ENCODE peak calls at places on chromosomes 3 and 15, in five cellular contexts. E is HepG2, B is K562, H is GM12878, Q is A549. M is an unnamed sample.

GRCh38 chr3:159919873-159920272 is 68.8 kb upstream of the IL12A start:
- DNase-seq in E (no peak), B (no peak), H (no peak), Q (no peak), M (no peak)

GRCh38 chr15:60179786-60180391 is 175.8 kb downstream of the FOXB1 start:
- DNase-seq in E (peak; percentile 25), B (peak; percentile 42), H (peak; percentile 3), Q (peak; percentile 50), M (no peak)

GRCh38 chr3:31405515-31405914 is 127.2 kb upstream of the STT3B start:
- DNase-seq in E (no peak), B (no peak), H (no peak), Q (no peak), M (no peak)

GRCh38 chr15:84046064-84046637 is 189.4 kb upstream of the GOLGA6L4 start:
- DNase-seq in E (no peak), B (no peak), H (no peak), Q (no peak), M (no peak)

GRCh38 chr15:98177950-98178848 is 217.7 kb downstream of the ARRDC4 start:
- DNase-seq in E (peak; percentile 56), B (peak; percentile 56), H (no peak), Q (peak; percentile 48), M (no peak)

GRCh38 chr3:100761211-100761921 is 52.1 kb downstream of the TFG start:
- DNase-seq in E (peak; percentile 2), B (peak; percentile 8), H (no peak), Q (no peak), M (no peak)

GRCh38 chr15:59543721-59544547 is 67.6 kb upstream of the GCNT3 start:
- DNase-seq in E (no peak), B (no peak), H (peak; percentile 78), Q (no peak), M (no peak)

GRCh38 chr3:73353661-73354217 is 271.0 kb downstream of the PDZRN3 start:
- DNase-seq in E (no peak), B (no peak), H (no peak), Q (no peak), M (no peak)

GRCh38 chr15:92631721-92632120 is 23.9 kb downstream of the FAM174B start:
- DNase-seq in E (no peak), B (peak; percentile 32), H (no peak), Q (no peak), M (no peak)

GRCh38 chr3:185796431-185797107 is 28.3 kb downstream of the IGF2BP2 start:
- DNase-seq in E (peak; percentile 96), B (no peak), H (no peak), Q (peak; percentile 55), M (no peak)

GRCh38 chr3:190124067-190124466 is 3.4 kb upstream of the P3H2 start:
- DNase-seq in E (no peak), B (no peak), H (no peak), Q (no peak), M (no peak)

GRCh38 chr15:95375281-95375680 is 955.2 kb upstream of the NR2F2 start:
- DNase-seq in E (no peak), B (no peak), H (no peak), Q (no peak), M (no peak)

GRCh38 chr3:12046406-12046805 is 42.2 kb downstream of the SYN2 start:
- DNase-seq in E (no peak), B (no peak), H (no peak), Q (peak; percentile 11), M (no peak)

GRCh38 chr15:78761020-78761419 is 50.2 kb downstream of the ADAMTS7 start:
- DNase-seq in E (no peak), B (no peak), H (no peak), Q (no peak), M (no peak)

GRCh38 chr15:90412356-90413194 is 24.5 kb downstream of the IQGAP1 start:
- DNase-seq in E (no peak), B (no peak), H (peak; percentile 72), Q (no peak), M (no peak)

GRCh38 chr3:166810741-166811445 is 569.2 kb downstream of the ZBBX start:
- DNase-seq in E (no peak), B (no peak), H (no peak), Q (no peak), M (no peak)

GRCh38 chr15:33994005-33994615 is 25.8 kb downstream of the CHRM5 start:
- DNase-seq in E (peak; percentile 45), B (no peak), H (no peak), Q (no peak), M (peak; percentile 60)

GRCh38 chr3:52221563-52222318 is 3.7 kb downstream of the TLR9 start:
- DNase-seq in E (no peak), B (no peak), H (no peak), Q (no peak), M (no peak)

GRCh38 chr3:94249491-94250079 is 186.7 kb downstream of the NSUN3 start:
- DNase-seq in E (peak; percentile 44), B (peak; percentile 51), H (peak; percentile 7), Q (peak; percentile 50), M (peak; percentile 88)

GRCh38 chr15:85793641-85794597 is 806 bp downstream of the KLHL25 start:
- DNase-seq in E (peak; percentile 28), B (no peak), H (no peak), Q (peak; percentile 58), M (no peak)

GRCh38 chr15:70056091-70056680 is 41.5 kb downstream of the TLE3 start:
- DNase-seq in E (no peak), B (no peak), H (no peak), Q (no peak), M (no peak)

GRCh38 chr3:100216713-100217112 is 44.1 kb upstream of the TBC1D23 start:
- DNase-seq in E (no peak), B (no peak), H (no peak), Q (no peak), M (no peak)

GRCh38 chr3:131591394-131591990 is 88.7 kb upstream of the MRPL3 start:
- DNase-seq in E (no peak), B (no peak), H (no peak), Q (peak; percentile 3), M (no peak)

GRCh38 chr15:74036271-74037170 is 42.0 kb downstream of the PML start:
- DNase-seq in E (peak; percentile 51), B (peak; percentile 41), H (no peak), Q (peak; percentile 60), M (peak; percentile 58)

DNA sequence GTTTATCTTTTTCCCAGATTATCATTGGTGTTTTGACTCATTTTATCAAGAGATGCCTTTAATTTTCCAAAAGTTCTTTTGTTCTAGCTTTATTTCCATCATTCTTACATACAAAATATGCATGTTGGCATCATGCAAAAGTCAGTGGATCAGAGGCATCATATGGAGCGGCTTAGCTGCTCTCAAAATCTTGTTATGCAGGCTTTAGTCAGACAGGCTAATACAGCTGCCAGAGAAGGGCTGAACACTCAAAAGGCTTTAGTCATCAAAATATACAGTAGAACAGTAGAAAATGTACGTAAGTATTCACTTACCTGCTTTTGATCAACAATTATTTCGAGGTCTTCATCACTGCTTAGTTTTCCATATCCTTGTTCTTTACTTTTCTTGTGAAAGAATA is 65.5 kb downstream of the PEX5L start:
- DNase-seq in E (no peak), B (no peak), H (no peak), Q (no peak), M (no peak)
- TF ChIP-seq HDAC2 in E (no peak), B (no peak), H (no peak), Q (no peak), M (no peak)

DNA sequence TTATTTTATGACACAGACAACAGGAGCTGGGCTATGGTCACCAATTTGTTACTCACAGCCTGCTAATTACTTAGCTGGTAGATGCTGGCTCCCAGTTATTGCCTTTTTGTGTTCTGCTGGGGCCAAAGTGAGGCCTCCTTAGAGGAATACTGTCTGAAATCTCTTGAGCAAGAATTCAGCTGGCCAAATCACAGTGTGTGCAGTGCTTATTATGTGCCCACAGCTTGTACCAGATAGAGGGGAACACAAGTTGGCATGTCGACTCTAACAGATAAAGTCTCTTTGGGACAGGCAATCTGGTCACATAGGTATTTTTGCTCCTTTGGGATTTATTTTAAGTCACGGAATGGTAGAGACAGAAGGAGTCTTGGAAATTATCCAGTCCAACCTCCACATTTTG is 6.3 kb upstream of the TMEM212 start:
- DNase-seq in E (no peak), B (no peak), H (no peak), Q (no peak), M (no peak)
- TF ChIP-seq HDAC2 in E (no peak), B (no peak), H (no peak), Q (no peak), M (no peak)

DNA sequence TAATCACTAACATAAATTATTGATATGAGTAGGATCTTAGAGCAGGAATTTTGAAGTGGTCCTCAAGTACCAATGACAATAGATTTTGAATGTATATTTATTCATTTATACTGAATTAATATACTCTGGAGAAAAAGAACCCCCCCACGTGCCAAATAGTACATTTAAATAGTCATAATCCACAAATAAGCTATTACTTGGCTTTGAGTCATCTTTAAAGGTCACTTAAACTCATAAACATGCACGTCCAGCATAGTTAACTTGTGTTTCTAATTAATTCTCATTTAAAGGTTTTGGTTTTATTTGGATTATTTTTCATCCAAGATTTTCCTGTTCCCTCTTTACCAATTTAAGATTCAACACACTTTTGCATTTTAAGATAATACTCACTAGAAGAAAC is 35.1 kb downstream of the FGF7 start:
- DNase-seq in E (no peak), B (no peak), H (no peak), Q (no peak), M (no peak)
- TF ChIP-seq HDAC2 in E (no peak), B (no peak), H (no peak), Q (no peak), M (no peak)

DNA sequence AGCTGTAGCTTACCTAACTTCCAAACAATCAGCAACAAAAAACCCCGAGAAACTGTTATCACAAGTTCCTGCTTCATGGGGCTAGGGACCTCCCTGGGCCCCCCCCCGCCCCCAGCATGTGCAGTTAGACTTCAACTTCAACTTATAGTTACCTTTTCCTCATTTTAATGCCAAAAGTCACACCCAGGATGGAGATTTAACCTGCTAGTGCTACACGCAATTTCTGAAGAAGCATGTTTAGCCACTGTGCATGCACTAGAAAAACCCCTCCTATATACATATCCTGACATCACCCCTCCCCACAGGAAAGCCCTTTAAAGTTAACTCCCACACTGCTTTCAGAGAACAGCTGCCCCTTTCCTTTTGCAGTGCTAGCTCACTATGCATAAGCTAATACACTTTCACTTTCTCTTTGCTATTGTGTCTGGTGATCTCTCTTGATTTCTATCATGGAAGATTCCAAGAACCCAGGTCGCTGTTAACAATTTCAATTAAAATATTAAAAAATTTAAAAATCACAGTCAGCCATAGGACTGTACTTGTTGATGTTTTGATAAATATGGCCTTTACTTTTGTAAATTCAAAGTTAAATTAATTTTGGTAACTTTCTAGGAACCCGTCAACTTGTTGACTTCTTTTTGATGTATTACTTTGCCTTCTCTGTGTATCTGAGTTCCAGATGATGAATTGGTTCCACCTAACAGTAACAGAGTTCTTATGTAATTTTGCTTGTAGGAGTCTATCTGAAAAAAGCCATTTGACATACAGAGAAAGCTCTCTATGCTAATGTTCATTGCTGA is 75.2 kb upstream of the ACAD9 start:
- DNase-seq in E (no peak), B (peak; percentile 36), H (peak; percentile 83), Q (no peak), M (no peak)
- TF ChIP-seq HDAC2 in E (no peak), B (no peak), H (no peak), Q (no peak), M (no peak)

GRCh38 chr3:177746259-177747021 is 549.2 kb upstream of the TBL1XR1 start:
- DNase-seq in E (no peak), B (no peak), H (no peak), Q (no peak), M (no peak)

GRCh38 chr3:177749836-177750235 is 552.6 kb upstream of the TBL1XR1 start:
- DNase-seq in E (no peak), B (no peak), H (no peak), Q (no peak), M (no peak)

GRCh38 chr3:177743491-177743890 is 546.2 kb upstream of the TBL1XR1 start:
- DNase-seq in E (no peak), B (no peak), H (no peak), Q (no peak), M (no peak)

GRCh38 chr3:177742273-177742672 is 545.0 kb upstream of the TBL1XR1 start:
- DNase-seq in E (no peak), B (no peak), H (no peak), Q (no peak), M (no peak)

GRCh38 chr3:177744873-177745646 is 547.8 kb upstream of the TBL1XR1 start:
- DNase-seq in E (no peak), B (no peak), H (no peak), Q (no peak), M (no peak)
- TF ChIP-seq HDAC2 in E (no peak), B (no peak), H (no peak), Q (no peak), M (no peak)

M was measured in H1.